ENCODE peak calls at places on chromosomes 11 and 22, in four cellular contexts. J, V, P and U are unnamed samples.

GRCh38 chr11:126637800-126638175 is 282.3 kb downstream of the ST3GAL4 start:
- DNase-seq in V (peak), P (no peak), J (no peak), U (peak)

GRCh38 chr11:12587333-12587997 is 86.8 kb upstream of the TEAD1 start:
- DNase-seq in V (peak), P (no peak), J (peak), U (peak)

GRCh38 chr11:133830931-133831907 is 14.1 kb downstream of the SPATA19 start:
- DNase-seq in J (no peak), V (no peak), P (peak), U (no peak)

GRCh38 chr22:43750751-43751150 is 61.4 kb downstream of the EFCAB6 start:
- DNase-seq in P (no peak), J (no peak), V (no peak), U (no peak)

GRCh38 chr11:123640677-123641494 is 13.5 kb downstream of the SCN3B start:
- DNase-seq in V (peak), J (peak), P (peak), U (peak)

GRCh38 chr22:28075260-28075981 is 156.4 kb upstream of the PITPNB start:
- DNase-seq in P (no peak), J (no peak), V (peak), U (peak)

GRCh38 chr22:32686354-32686753 is 115.2 kb upstream of the TIMP3 start:
- DNase-seq in P (no peak), V (peak), J (no peak), U (no peak)

GRCh38 chr11:65204646-65205601 is 23.2 kb downstream of the CAPN1 start:
- DNase-seq in J (peak), V (peak), P (peak), U (peak)

GRCh38 chr22:20813056-20813455 is 39.1 kb downstream of the SERPIND1 start:
- DNase-seq in J (no peak), P (no peak), V (peak), U (no peak)

GRCh38 chr22:20788627-20789344 is 14.9 kb downstream of the SERPIND1 start:
- DNase-seq in V (no peak), J (no peak), P (no peak), U (no peak)

GRCh38 chr22:35230417-35230816 is 26.9 kb upstream of the HMGXB4 start:
- DNase-seq in V (no peak), P (peak), J (no peak), U (no peak)

GRCh38 chr11:6418199-6418957 is 516 bp downstream of the APBB1 start:
- DNase-seq in P (no peak), V (no peak), J (peak), U (peak)

GRCh38 chr11:111586305-111586915 is 15.8 kb upstream of the SIK2 start:
- DNase-seq in P (no peak), V (peak), J (no peak), U (peak)

GRCh38 chr11:69854719-69855118 is 35.5 kb upstream of the FGF3 start:
- DNase-seq in P (no peak), J (no peak), V (peak), U (no peak)

GRCh38 chr11:62546244-62546936 is at the start of gene AHNAK:
- DNase-seq in P (peak), J (peak), V (peak), U (peak)

GRCh38 chr11:70603756-70604211 is 205.5 kb downstream of the CTTN start:
- DNase-seq in P (no peak), J (no peak), V (no peak), U (no peak)

GRCh38 chr11:29679996-29680395 is 336.8 kb downstream of the KCNA4 start:
- DNase-seq in P (no peak), V (no peak), J (no peak), U (no peak)

GRCh38 chr11:134529212-134530096 is 117.4 kb upstream of the B3GAT1 start:
- DNase-seq in J (peak), P (peak), V (no peak), U (no peak)

GRCh38 chr11:34480339-34480738 is 33.3 kb downstream of the ELF5 start:
- DNase-seq in V (peak), J (no peak), P (no peak), U (peak)

GRCh38 chr11:119483341-119483880 is 60.4 kb upstream of the THY1 start:
- DNase-seq in J (peak), P (peak), V (no peak), U (no peak)

GRCh38 chr11:120128392-120129172 is 9.3 kb downstream of the TRIM29 start:
- DNase-seq in V (peak), J (no peak), P (no peak), U (no peak)

GRCh38 chr11:36417154-36417553 is 92.9 kb downstream of the TRAF6 start:
- DNase-seq in V (no peak), P (no peak), J (no peak), U (no peak)

GRCh38 chr11:77200869-77201268 is 72.8 kb downstream of the MYO7A start:
- DNase-seq in P (no peak), J (no peak), V (no peak), U (no peak)

GRCh38 chr11:118975771-118976709 is 4.5 kb downstream of the FOXR1 start:
- DNase-seq in V (no peak), J (no peak), P (no peak), U (no peak)

GRCh38 chr11:8649361-8649760 is 33.1 kb downstream of the TRIM66 start:
- DNase-seq in J (no peak), V (peak), P (no peak), U (peak)

GRCh38 chr22:25839755-25840154 is 97.8 kb downstream of the MYO18B start:
- DNase-seq in P (peak), J (no peak), V (no peak), U (no peak)

GRCh38 chr22:49525366-49525765 is 302.3 kb downstream of the BRD1 start:
- DNase-seq in P (no peak), V (no peak), J (no peak), U (no peak)

GRCh38 chr11:66800720-66801428 is 42.4 kb upstream of the RCE1 start:
- DNase-seq in V (no peak), P (no peak), J (no peak), U (no peak)

GRCh38 chr11:123653997-123654565 is 343 bp downstream of the SCN3B start:
- DNase-seq in P (peak), V (peak), J (peak), U (no peak)

GRCh38 chr11:118877487-118878173 is 6.1 kb upstream of the CXCR5 start:
- DNase-seq in J (no peak), P (no peak), V (no peak), U (no peak)

GRCh38 chr22:26555478-26555877 is 34.5 kb downstream of the TPST2 start:
- DNase-seq in P (no peak), V (no peak), J (no peak), U (no peak)

DNA sequence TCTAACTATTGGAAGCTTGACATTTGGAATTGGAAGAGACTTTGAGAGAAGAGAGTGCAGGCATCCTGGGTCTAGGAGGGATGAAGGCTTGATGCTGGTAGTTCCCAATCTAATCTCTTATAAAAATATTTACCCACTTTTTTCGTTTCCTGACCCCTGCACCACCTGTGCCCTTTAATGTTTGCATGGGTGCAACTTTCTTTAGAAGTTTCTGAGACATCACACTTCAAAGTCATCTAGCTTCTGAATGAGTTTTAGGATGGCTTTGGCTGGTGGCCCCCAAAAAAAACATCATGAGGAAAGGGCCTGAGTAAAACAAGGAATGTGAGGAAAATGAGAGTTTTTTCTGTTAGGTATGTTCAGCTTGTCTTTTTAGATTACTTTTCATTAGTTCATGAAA is 1.1 kb downstream of the POLD3 start:
- DNase-seq in J (no peak), P (no peak), V (no peak), U (no peak)
- H3K56ac ChIP-seq in J (no peak), P (no peak), V (peak), U (peak)

GRCh38 chr11:94866231-94866827 is 98.2 kb downstream of the AMOTL1 start:
- DNase-seq in J (no peak), P (no peak), V (no peak), U (peak)

GRCh38 chr11:94870422-94870821 is 102.3 kb downstream of the AMOTL1 start:
- DNase-seq in V (no peak), J (no peak), P (no peak), U (no peak)

GRCh38 chr11:94869186-94869585 is 101.0 kb downstream of the AMOTL1 start:
- DNase-seq in V (no peak), P (no peak), J (no peak), U (no peak)

GRCh38 chr11:94866936-94867795 is 99.0 kb downstream of the AMOTL1 start:
- DNase-seq in J (no peak), P (no peak), V (no peak), U (peak)

DNA sequence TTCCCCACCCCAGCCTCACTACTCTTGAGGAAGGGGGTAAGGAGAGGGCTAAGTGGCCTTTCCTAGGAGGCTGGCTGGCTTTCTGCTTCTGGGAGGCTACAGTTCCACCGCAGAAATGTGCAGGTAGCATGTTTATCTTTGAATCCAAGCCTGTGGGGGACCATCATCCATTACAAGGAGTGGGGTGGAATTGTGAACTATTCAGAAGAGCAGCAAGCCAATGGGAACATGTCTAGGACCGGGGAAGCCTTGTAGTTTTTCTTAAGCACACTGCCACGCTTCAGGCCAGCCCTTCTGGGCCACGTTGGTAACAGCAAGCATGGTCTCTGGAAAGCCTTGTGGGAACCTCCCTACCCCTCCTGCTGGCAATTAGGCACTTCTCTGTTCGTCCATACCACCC is 100.3 kb downstream of the AMOTL1 start:
- DNase-seq in J (no peak), V (no peak), P (no peak), U (peak)
- H3K23ac ChIP-seq in J (no peak), V (no peak), P (no peak), U (no peak)

DNA sequence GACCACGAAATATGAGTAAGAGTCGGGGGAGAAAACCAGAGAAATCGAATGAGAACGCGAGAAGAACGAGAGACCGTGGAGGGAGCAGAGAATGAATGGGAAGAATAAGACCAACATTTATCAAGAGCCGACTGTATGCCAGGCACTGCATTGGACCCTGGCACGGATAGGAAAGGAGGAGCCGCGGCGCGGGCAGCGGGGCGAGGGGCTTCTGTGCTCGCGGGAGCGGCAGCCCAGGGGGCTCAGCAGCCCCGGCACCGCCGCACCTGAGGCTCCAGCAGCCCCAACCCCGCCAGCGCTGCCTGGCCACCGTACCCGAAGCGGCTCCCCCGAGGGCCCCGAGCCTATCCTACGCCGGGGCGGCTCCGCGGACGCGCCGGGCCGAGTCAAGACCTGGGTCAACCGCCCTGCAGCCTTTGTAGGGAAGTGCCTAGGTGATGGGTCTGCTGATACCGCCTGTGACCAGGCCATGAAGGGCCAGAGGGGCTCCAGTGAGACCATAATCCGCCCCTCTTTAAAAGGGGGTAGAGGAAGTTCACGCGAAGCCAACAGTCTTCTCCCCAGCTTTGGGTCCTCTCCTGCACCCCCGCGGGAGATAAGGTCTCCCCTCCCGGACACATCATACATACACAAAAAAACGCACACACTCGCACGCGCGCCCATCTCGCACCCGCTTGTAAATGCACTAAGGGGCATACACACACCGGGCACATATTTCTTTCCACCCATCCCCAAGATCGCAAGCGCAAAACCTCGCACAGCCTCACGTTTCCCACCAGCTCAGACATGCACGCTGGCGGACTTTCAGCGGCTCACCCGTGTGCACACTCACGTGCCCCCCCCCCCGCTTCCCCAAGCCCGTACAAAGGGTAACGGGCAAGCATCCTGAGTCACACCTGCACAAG is 964 bp upstream of the RTN4RL2 start:
- DNase-seq in P (peak), V (peak), J (peak), U (peak)
- H3K56ac ChIP-seq in P (no peak), V (no peak), J (no peak), U (peak)

GRCh38 chr11:1744137-1744878 is 6.1 kb downstream of the IFITM10 start:
- DNase-seq in J (no peak), P (no peak), V (no peak), U (no peak)

GRCh38 chr11:1745701-1746320 is 4.6 kb downstream of the IFITM10 start:
- DNase-seq in J (no peak), P (no peak), V (no peak), U (no peak)

GRCh38 chr11:1743587-1744136 is 6.7 kb downstream of the IFITM10 start:
- DNase-seq in V (no peak), P (no peak), J (no peak), U (no peak)

GRCh38 chr11:1746516-1746931 is 3.9 kb downstream of the IFITM10 start:
- DNase-seq in V (no peak), P (no peak), J (no peak), U (no peak)

DNA sequence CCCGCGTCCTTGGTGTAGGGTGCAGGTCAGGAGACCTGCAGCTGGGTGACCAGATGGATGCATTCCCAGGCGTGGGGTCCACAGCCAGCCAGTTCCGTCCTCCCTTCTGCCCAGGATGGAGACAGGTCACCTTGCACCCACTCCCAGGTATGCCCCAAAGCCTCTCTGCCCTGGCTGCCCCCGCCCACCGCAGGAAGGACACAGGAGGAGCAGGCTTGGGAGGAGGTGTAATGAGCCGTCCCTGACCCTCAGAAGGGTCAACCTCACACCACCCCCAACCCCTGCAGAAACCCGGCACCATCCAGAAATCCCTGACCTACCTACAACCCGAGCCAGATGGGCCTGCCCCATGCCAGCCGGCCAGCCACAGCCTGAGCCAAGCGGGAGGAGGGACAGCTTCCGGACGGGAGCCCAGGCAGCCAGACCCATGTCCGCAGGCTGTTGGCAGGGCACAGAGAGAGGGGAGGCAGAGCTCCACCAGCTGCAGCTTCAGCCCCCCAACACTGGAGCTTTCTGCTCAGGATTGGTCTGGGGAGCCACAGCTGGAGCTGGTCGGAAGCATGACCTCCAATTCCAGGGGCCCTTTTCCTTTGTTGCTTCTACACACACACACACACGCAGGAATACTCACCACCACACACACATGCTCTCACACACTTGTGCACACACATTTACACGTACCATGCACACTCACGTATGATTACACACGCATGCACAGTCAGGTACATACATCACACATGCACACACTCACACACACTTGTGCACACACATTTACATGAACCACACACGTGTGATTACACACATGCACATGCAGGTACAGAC is 5.3 kb downstream of the IFITM10 start:
- DNase-seq in V (no peak), J (no peak), P (no peak), U (no peak)
- H3K23ac ChIP-seq in V (no peak), J (no peak), P (no peak), U (no peak)